ENCODE peak calls at places on chromosomes 3 and 15, in five cellular contexts. One of them, this sample, is unnamed.
A peak's percentile ranks its signal among the peaks of the same experiment; 100 is the strongest.

GRCh38 chr3:156180077-156180476 is 59.7 kb downstream of the KCNAB1 start:
- DNase-seq in stomach: no peak
- DNase-seq in IMR-90: peak; percentile 68
- DNase-seq in body of pancreas: no peak
- DNase-seq in heart left ventricle: no peak
- DNase-seq in this sample: no peak

GRCh38 chr15:89747708-89748682 is 3.1 kb downstream of the MESP1 start:
- DNase-seq in heart left ventricle: no peak
- DNase-seq in body of pancreas: no peak
- DNase-seq in IMR-90: no peak
- DNase-seq in stomach: no peak
- DNase-seq in this sample: no peak

GRCh38 chr3:32954506-32954905 is 3.1 kb downstream of the CCR4 start:
- DNase-seq in heart left ventricle: no peak
- DNase-seq in stomach: no peak
- DNase-seq in IMR-90: no peak
- DNase-seq in body of pancreas: no peak
- DNase-seq in this sample: no peak

GRCh38 chr3:23620044-23620443 is 185.7 kb upstream of the UBE2E1 start:
- DNase-seq in IMR-90: no peak
- DNase-seq in body of pancreas: no peak
- DNase-seq in stomach: peak; percentile 31
- DNase-seq in heart left ventricle: no peak
- DNase-seq in this sample: no peak

GRCh38 chr15:65032823-65033537 is 3.5 kb upstream of the MTFMT start:
- DNase-seq in body of pancreas: peak; percentile 71
- DNase-seq in heart left ventricle: peak; percentile 66
- DNase-seq in stomach: peak; percentile 68
- DNase-seq in IMR-90: peak; percentile 61
- DNase-seq in this sample: peak; percentile 51

GRCh38 chr15:70783041-70783440 is 19.7 kb upstream of the UACA start:
- DNase-seq in body of pancreas: no peak
- DNase-seq in heart left ventricle: no peak
- DNase-seq in IMR-90: no peak
- DNase-seq in stomach: no peak
- DNase-seq in this sample: no peak

GRCh38 chr3:139982404-139982803 is 47.4 kb downstream of the CLSTN2 start:
- DNase-seq in heart left ventricle: no peak
- DNase-seq in body of pancreas: no peak
- DNase-seq in stomach: no peak
- DNase-seq in IMR-90: no peak
- DNase-seq in this sample: no peak

GRCh38 chr15:61327019-61327631 is 98.0 kb upstream of the RORA start:
- DNase-seq in stomach: no peak
- DNase-seq in heart left ventricle: no peak
- DNase-seq in body of pancreas: peak; percentile 23
- DNase-seq in IMR-90: no peak
- DNase-seq in this sample: peak; percentile 46

GRCh38 chr3:183394150-183394549 is 34.3 kb downstream of the MCF2L2 start:
- DNase-seq in stomach: no peak
- DNase-seq in heart left ventricle: no peak
- DNase-seq in IMR-90: no peak
- DNase-seq in body of pancreas: no peak
- DNase-seq in this sample: no peak

GRCh38 chr3:183390844-183391243 is 37.6 kb downstream of the MCF2L2 start:
- DNase-seq in IMR-90: no peak
- DNase-seq in stomach: no peak
- DNase-seq in heart left ventricle: no peak
- DNase-seq in body of pancreas: no peak
- DNase-seq in this sample: no peak

GRCh38 chr3:183391460-183391859 is 37.0 kb downstream of the MCF2L2 start:
- DNase-seq in body of pancreas: no peak
- DNase-seq in IMR-90: no peak
- DNase-seq in heart left ventricle: no peak
- DNase-seq in stomach: no peak
- DNase-seq in this sample: no peak

GRCh38 chr3:183393625-183394024 is 34.8 kb downstream of the MCF2L2 start:
- DNase-seq in heart left ventricle: no peak
- DNase-seq in IMR-90: no peak
- DNase-seq in body of pancreas: no peak
- DNase-seq in stomach: no peak
- DNase-seq in this sample: no peak

DNA sequence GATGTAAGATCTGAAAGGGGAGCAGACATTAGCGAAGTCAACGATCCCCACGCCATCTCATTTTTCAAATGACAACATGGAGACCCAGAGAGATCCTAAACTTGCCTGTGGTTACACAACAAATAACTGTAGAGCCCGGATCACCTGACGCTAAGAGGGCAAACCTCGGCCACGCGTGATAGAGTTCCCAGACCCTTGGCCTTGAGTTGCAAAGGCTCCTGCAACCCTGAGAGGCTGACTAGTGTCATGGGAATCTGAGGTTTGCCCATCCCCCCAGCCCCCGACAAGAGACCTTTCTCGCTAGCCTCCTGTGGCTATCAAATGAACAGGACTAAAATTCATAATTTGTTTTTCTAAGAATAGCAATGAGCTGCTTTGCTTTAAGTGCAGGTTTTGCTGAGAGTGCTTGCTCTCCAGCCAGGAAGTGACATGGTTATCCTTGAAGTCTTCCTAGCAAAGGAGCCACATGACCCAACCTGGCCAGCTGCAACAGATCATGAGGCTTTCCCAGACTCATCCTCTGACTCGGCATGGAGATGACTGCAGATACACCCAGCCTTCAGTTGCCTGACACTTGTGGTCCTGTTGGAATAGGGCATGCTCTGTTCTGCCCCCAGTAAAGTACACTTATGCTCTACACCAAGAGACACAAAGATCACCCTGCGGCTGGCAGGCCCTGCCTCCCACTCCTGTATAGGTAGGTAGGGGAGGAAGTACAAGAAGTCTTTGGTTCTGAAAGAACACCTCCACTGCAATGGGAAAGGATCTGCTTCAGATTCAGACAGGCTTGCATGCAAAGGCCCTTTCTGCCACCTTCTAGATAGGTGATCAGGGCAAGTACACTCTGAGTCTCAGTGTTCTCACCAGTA is 36.0 kb downstream of the MCF2L2 start:
- DNase-seq in IMR-90: peak; percentile 20
- DNase-seq in body of pancreas: no peak
- DNase-seq in stomach: no peak
- DNase-seq in heart left ventricle: no peak
- DNase-seq in this sample: peak; percentile 37
- TF ChIP-seq POLR2A in IMR-90: no peak
- TF ChIP-seq POLR2A in body of pancreas: no peak
- TF ChIP-seq POLR2A in stomach: no peak
- TF ChIP-seq POLR2A in heart left ventricle: no peak
- TF ChIP-seq POLR2A in this sample: no peak

GRCh38 chr15:98735895-98736617 is 87.7 kb downstream of the IGF1R start:
- DNase-seq in body of pancreas: no peak
- DNase-seq in IMR-90: no peak
- DNase-seq in heart left ventricle: no peak
- DNase-seq in stomach: no peak
- DNase-seq in this sample: no peak

GRCh38 chr15:98735304-98735703 is 87.0 kb downstream of the IGF1R start:
- DNase-seq in stomach: no peak
- DNase-seq in body of pancreas: no peak
- DNase-seq in IMR-90: no peak
- DNase-seq in heart left ventricle: no peak
- DNase-seq in this sample: no peak

GRCh38 chr15:98737122-98737521 is 88.8 kb downstream of the IGF1R start:
- DNase-seq in heart left ventricle: no peak
- DNase-seq in body of pancreas: no peak
- DNase-seq in stomach: no peak
- DNase-seq in IMR-90: no peak
- DNase-seq in this sample: no peak

GRCh38 chr15:98738689-98739411 is 90.5 kb downstream of the IGF1R start:
- DNase-seq in body of pancreas: no peak
- DNase-seq in heart left ventricle: no peak
- DNase-seq in IMR-90: no peak
- DNase-seq in stomach: no peak
- DNase-seq in this sample: no peak

DNA sequence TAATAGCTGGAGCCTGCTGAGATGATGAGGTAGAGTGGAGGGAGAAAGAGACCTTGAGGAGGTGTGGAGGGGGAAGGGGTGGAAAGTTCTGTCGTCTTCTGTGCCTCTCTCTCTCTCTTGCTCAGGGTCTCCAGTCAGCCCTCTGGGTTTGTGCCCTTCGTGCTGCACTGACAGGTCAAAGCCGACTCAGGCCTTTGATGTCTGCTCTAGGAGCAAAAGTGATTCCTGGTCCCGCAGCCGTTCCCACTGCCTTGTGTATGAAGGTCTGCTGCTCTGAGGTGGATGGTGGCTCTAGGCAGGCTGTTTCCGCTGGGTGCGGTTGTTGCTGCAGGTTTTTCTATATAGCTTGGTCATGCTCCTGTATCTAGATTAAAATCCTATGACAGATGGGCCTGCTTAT is 89.4 kb downstream of the IGF1R start:
- DNase-seq in IMR-90: no peak
- DNase-seq in body of pancreas: no peak
- DNase-seq in stomach: no peak
- DNase-seq in heart left ventricle: no peak
- DNase-seq in this sample: no peak
- H3K4me1 ChIP-seq in IMR-90: peaks cover 18% of the 10 kb centered on the region
- H3K4me1 ChIP-seq in body of pancreas: peaks cover 38% of the 10 kb centered on the region
- H3K4me1 ChIP-seq in stomach: peaks cover 34% of the 10 kb centered on the region
- H3K4me1 ChIP-seq in heart left ventricle: peaks cover 28% of the 10 kb centered on the region
- H3K4me1 ChIP-seq in this sample: peaks cover 25% of the 10 kb centered on the region

GRCh38 chr15:73724211-73724610 is 28.9 kb downstream of the INSYN1 start:
- DNase-seq in IMR-90: no peak
- DNase-seq in heart left ventricle: no peak
- DNase-seq in body of pancreas: no peak
- DNase-seq in stomach: no peak
- DNase-seq in this sample: no peak
- H3K27me3 ChIP-seq in IMR-90: peaks cover 42% of the 10 kb centered on the region
- H3K27me3 ChIP-seq in heart left ventricle: no peaks in the 10 kb centered on the region
- H3K27me3 ChIP-seq in body of pancreas: no peaks in the 10 kb centered on the region
- H3K27me3 ChIP-seq in stomach: no peaks in the 10 kb centered on the region
- H3K27me3 ChIP-seq in this sample: no peaks in the 10 kb centered on the region

GRCh38 chr15:73991260-73991659 is 835 bp downstream of the STOML1 start:
- DNase-seq in body of pancreas: peak; percentile 62
- DNase-seq in IMR-90: no peak
- DNase-seq in heart left ventricle: peak; percentile 89
- DNase-seq in stomach: no peak
- DNase-seq in this sample: no peak
- TF ChIP-seq POLR2A in body of pancreas: no peak
- TF ChIP-seq POLR2A in IMR-90: no peak
- TF ChIP-seq POLR2A in heart left ventricle: no peak
- TF ChIP-seq POLR2A in stomach: no peak
- TF ChIP-seq POLR2A in this sample: no peak

DNA sequence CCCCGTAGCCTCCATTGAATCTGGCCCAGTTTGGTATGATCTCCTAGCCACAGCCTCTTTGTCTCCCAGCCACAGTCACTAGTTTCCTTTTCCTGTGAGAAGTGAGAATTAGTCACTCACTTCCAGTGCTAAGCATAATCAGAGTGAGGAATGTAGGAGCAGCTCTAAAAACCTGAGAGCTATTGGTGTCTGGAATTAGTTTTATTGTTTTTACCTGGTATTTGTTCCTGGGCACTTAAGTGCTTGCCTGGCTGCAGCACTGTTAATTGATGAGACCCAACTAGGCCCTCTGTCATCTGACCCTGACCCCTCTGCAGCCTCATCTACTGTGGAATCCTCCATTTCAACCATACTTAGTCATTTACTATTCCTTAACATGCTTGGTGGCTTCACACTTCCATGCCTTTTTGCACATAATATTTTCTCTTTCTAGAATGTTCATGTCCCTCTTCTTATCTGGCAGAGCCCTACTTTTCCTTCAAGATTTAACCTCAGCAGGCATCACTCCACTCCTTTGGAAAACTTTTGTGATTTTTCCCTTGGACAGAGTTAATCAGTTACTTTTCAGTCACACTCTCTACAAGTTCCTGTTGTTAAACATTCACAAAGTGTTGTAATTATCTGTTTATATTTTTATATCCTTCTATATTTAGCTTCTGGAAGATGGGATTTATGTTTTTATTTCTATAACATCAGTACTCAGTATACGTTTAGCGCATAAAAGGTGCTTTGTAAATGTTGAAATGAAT is 48.8 kb downstream of the PDE8A start:
- DNase-seq in IMR-90: peak; percentile 38
- DNase-seq in stomach: no peak
- DNase-seq in body of pancreas: no peak
- DNase-seq in heart left ventricle: no peak
- DNase-seq in this sample: no peak
- H3K4me1 ChIP-seq in IMR-90: peaks cover 23% of the 10 kb centered on the region
- H3K4me1 ChIP-seq in stomach: peaks cover 59% of the 10 kb centered on the region
- H3K4me1 ChIP-seq in body of pancreas: peaks cover 77% of the 10 kb centered on the region
- H3K4me1 ChIP-seq in heart left ventricle: peaks cover 73% of the 10 kb centered on the region
- H3K4me1 ChIP-seq in this sample: peaks cover 58% of the 10 kb centered on the region

GRCh38 chr15:84855765-84856164 is 28.7 kb upstream of the SLC28A1 start:
- DNase-seq in IMR-90: no peak
- DNase-seq in heart left ventricle: no peak
- DNase-seq in body of pancreas: no peak
- DNase-seq in stomach: no peak
- DNase-seq in this sample: no peak

GRCh38 chr15:84852212-84852611 is 32.2 kb upstream of the SLC28A1 start:
- DNase-seq in heart left ventricle: no peak
- DNase-seq in stomach: no peak
- DNase-seq in IMR-90: no peak
- DNase-seq in body of pancreas: no peak
- DNase-seq in this sample: no peak

GRCh38 chr15:84856731-84857417 is 27.6 kb upstream of the SLC28A1 start:
- DNase-seq in heart left ventricle: peak; percentile 55
- DNase-seq in body of pancreas: no peak
- DNase-seq in stomach: no peak
- DNase-seq in IMR-90: no peak
- DNase-seq in this sample: no peak

GRCh38 chr15:84857418-84858004 is 27.0 kb upstream of the SLC28A1 start:
- DNase-seq in body of pancreas: no peak
- DNase-seq in stomach: no peak
- DNase-seq in heart left ventricle: peak; percentile 43
- DNase-seq in IMR-90: no peak
- DNase-seq in this sample: no peak

DNA sequence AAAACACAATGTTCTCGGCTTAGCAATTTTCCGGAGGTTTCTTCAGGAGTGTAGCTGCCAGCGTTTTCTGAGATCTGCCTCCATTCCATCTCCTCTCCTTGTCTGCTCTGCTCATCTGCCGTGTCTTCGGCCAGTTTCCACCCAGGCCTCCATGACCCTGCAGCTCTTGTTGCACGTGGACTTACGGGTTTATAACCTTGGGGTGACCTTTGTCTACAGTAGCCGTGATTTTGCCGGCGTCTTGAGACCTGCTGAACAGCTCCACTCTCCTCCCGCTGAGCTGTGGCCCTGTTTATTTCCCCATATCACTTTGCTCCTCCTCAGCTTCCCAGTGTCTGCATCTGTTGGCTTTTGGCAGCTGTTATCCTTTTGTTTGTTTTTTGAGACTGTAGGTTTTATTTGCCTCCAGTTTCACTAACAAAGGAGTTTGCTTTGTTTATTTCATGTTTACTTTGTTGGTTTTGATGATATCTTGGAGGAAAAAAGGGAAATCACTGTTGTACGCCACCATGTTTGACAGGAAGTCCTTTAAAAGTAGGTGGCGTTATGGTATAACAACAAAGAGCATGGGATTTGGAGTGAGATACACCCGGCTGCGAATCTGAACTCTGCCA is 29.3 kb upstream of the SLC28A1 start:
- DNase-seq in IMR-90: no peak
- DNase-seq in stomach: no peak
- DNase-seq in heart left ventricle: no peak
- DNase-seq in body of pancreas: no peak
- DNase-seq in this sample: no peak
- H3K27me3 ChIP-seq in IMR-90: peaks cover 6% of the 10 kb centered on the region
- H3K27me3 ChIP-seq in stomach: no peaks in the 10 kb centered on the region
- H3K27me3 ChIP-seq in heart left ventricle: no peaks in the 10 kb centered on the region
- H3K27me3 ChIP-seq in body of pancreas: no peaks in the 10 kb centered on the region
- H3K27me3 ChIP-seq in this sample: no peaks in the 10 kb centered on the region

This sample was measured in gastrocnemius medialis.